ENCODE peak calls at places on chromosomes 7 and 10, in seven cellular contexts. Z is fibroblast of mammary gland, A is OCI-M1, Y is SK-MEL-5, K is mucosa of gallbladder, F is DMS153, N is T-cell. O is an unnamed sample.

GRCh38 chr7:620052-620451 is 100.4 kb upstream of the PDGFA start:
- DNase-seq in Z (peak; percentile 77), A (no peak), Y (peak; percentile 29), K (no peak), F (no peak), N (no peak), O (no peak)

GRCh38 chr7:80139179-80139578 is 4.5 kb downstream of the GNAI1 start:
- DNase-seq in Z (no peak), A (no peak), Y (no peak), K (no peak), F (no peak), N (no peak), O (no peak)

GRCh38 chr10:599767-600166 is 89.7 kb downstream of the DIP2C start:
- DNase-seq in Z (no peak), A (no peak), Y (no peak), K (no peak), F (no peak), N (no peak), O (no peak)

GRCh38 chr10:22912763-22913389 is 15.0 kb upstream of the ARMC3 start:
- DNase-seq in Z (no peak), A (no peak), Y (no peak), K (no peak), F (peak; percentile 8), N (no peak), O (no peak)

GRCh38 chr7:45217358-45217757 is 59.8 kb downstream of the RAMP3 start:
- DNase-seq in Z (peak; percentile 7), A (peak; percentile 11), Y (peak; percentile 67), K (no peak), F (no peak), N (no peak), O (no peak)

GRCh38 chr7:120308171-120308570 is 35.2 kb downstream of the KCND2 start:
- DNase-seq in Z (no peak), A (no peak), Y (no peak), K (no peak), F (no peak), N (no peak), O (no peak)

GRCh38 chr7:138184191-138184590 is 107.9 kb downstream of the AKR1D1 start:
- DNase-seq in Z (no peak), A (no peak), Y (no peak), K (no peak), F (no peak), N (no peak), O (no peak)

GRCh38 chr10:47027812-47028260 is 116.6 kb downstream of the PTPN20 start:
- DNase-seq in Z (no peak), A (no peak), Y (no peak), K (no peak), F (no peak), N (no peak), O (no peak)

GRCh38 chr7:44897299-44897698 is 12.0 kb upstream of the PURB start:
- DNase-seq in Z (no peak), A (no peak), Y (no peak), K (no peak), F (no peak), N (no peak), O (no peak)

GRCh38 chr7:74203157-74203556 is 6.6 kb upstream of the LAT2 start:
- DNase-seq in Z (peak; percentile 54), A (peak; percentile 94), Y (peak; percentile 77), K (peak; percentile 38), F (no peak), N (no peak), O (no peak)

GRCh38 chr10:33111652-33112051 is 153.6 kb upstream of the ITGB1 start:
- DNase-seq in Z (no peak), A (no peak), Y (no peak), K (no peak), F (no peak), N (no peak), O (no peak)

GRCh38 chr10:21144047-21144446 is 246.9 kb upstream of the NEBL start:
- DNase-seq in Z (no peak), A (no peak), Y (no peak), K (no peak), F (no peak), N (no peak), O (no peak)

GRCh38 chr10:11345224-11346054 is 266.0 kb downstream of the USP6NL start:
- DNase-seq in Z (peak; percentile 30), A (peak; percentile 85), Y (peak; percentile 57), K (no peak), F (peak; percentile 20), N (no peak), O (no peak)

GRCh38 chr7:1619152-1620079 is 49.6 kb upstream of the PSMG3 start:
- DNase-seq in Z (no peak), A (no peak), Y (no peak), K (no peak), F (no peak), N (no peak), O (no peak)

GRCh38 chr7:156160811-156161210 is 348.5 kb upstream of the SHH start:
- DNase-seq in Z (no peak), A (no peak), Y (peak; percentile 15), K (no peak), F (no peak), N (no peak), O (no peak)

GRCh38 chr10:103493911-103494877 is 689 bp downstream of the NEURL1 start:
- DNase-seq in Z (no peak), A (no peak), Y (no peak), K (no peak), F (no peak), N (peak; percentile 40), O (no peak)

O was measured in esophagus muscularis mucosa.